ENCODE peak calls at places on chromosomes 3 and 15, in five cellular contexts. B is colonic mucosa, X is hepatocyte, E is cardiac muscle cell, K is right lobe of liver. J is an unnamed sample.

GRCh38 chr3:45174234-45174633 is 28.1 kb upstream of the CDCP1 start:
- DNase-seq in E (peak; percentile 66), X (no peak), B (no peak), K (no peak), J (no peak)

GRCh38 chr3:44954962-44955361 is 21.0 kb downstream of the ZDHHC3 start:
- DNase-seq in E (no peak), B (no peak), K (peak; percentile 67), X (peak; percentile 29), J (no peak)

GRCh38 chr3:126267169-126267975 is 87.0 kb upstream of the ALDH1L1 start:
- DNase-seq in B (peak; percentile 25), E (peak; percentile 93), X (peak; percentile 88), K (peak; percentile 78), J (peak; percentile 94)

GRCh38 chr3:55668359-55668758 is 181.3 kb upstream of the WNT5A start:
- DNase-seq in E (no peak), K (no peak), B (no peak), X (no peak), J (no peak)

GRCh38 chr3:108834551-108834950 is 12.0 kb downstream of the TRAT1 start:
- DNase-seq in K (no peak), B (no peak), E (no peak), X (no peak), J (no peak)

GRCh38 chr3:193944161-193944884 is 191.6 kb upstream of the HES1 start:
- DNase-seq in E (no peak), K (no peak), B (peak; percentile 15), X (no peak), J (no peak)

GRCh38 chr3:13110678-13111116 is 37.5 kb upstream of the IQSEC1 start:
- DNase-seq in K (peak; percentile 12), B (peak; percentile 59), X (peak; percentile 35), E (no peak), J (peak; percentile 82)

GRCh38 chr3:55893045-55893664 is 406.0 kb upstream of the WNT5A start:
- DNase-seq in B (no peak), K (no peak), E (no peak), X (no peak), J (no peak)

GRCh38 chr3:25511972-25512721 is 84.1 kb downstream of the RARB start:
- DNase-seq in B (no peak), K (no peak), X (no peak), E (no peak), J (no peak)

GRCh38 chr3:50276762-50277101 is 2.2 kb upstream of the LSMEM2 start:
- DNase-seq in B (no peak), K (no peak), X (no peak), E (no peak), J (no peak)

GRCh38 chr3:98784666-98785600 is 21.8 kb downstream of the ST3GAL6 start:
- DNase-seq in E (no peak), K (no peak), B (no peak), X (no peak), J (no peak)

GRCh38 chr3:156847746-156848339 is 21.7 kb downstream of the LEKR1 start:
- DNase-seq in K (no peak), B (no peak), E (no peak), X (no peak), J (no peak)

GRCh38 chr3:51934139-51934850 is 7.4 kb downstream of the RRP9 start:
- DNase-seq in B (no peak), K (no peak), X (no peak), E (no peak), J (no peak)

GRCh38 chr3:127102587-127102986 is 90.3 kb upstream of the PRR23E start:
- DNase-seq in E (no peak), K (no peak), B (no peak), X (no peak), J (no peak)

GRCh38 chr3:181623924-181624694 is 87.6 kb upstream of the SOX2 start:
- DNase-seq in B (no peak), X (peak; percentile 22), E (peak; percentile 6), K (no peak), J (no peak)

GRCh38 chr15:69576035-69576526 is 123.5 kb downstream of the RPLP1 start:
- DNase-seq in E (peak; percentile 34), B (peak; percentile 81), X (peak; percentile 45), K (peak; percentile 70), J (peak; percentile 74)

GRCh38 chr3:42662037-42662812 is 8.7 kb downstream of the ZBTB47 start:
- DNase-seq in K (no peak), X (no peak), B (no peak), E (no peak), J (peak; percentile 57)

GRCh38 chr3:191240432-191240831 is 41.4 kb downstream of the OSTN start:
- DNase-seq in X (no peak), B (no peak), E (no peak), K (no peak), J (no peak)

GRCh38 chr3:175041369-175041768 is 182.2 kb downstream of the NAALADL2 start:
- DNase-seq in B (no peak), E (no peak), X (no peak), K (no peak), J (no peak)

GRCh38 chr3:30596161-30596560 is 10.2 kb upstream of the TGFBR2 start:
- DNase-seq in B (no peak), E (no peak), X (peak; percentile 28), K (no peak), J (no peak)

GRCh38 chr3:8565376-8565775 is 63.8 kb downstream of the LMCD1 start:
- DNase-seq in E (no peak), K (no peak), B (no peak), X (no peak), J (no peak)

GRCh38 chr3:11566916-11567315 is 76.8 kb downstream of the VGLL4 start:
- DNase-seq in X (no peak), K (no peak), E (no peak), B (no peak), J (peak; percentile 43)

GRCh38 chr3:11565932-11566331 is 77.8 kb downstream of the VGLL4 start:
- DNase-seq in K (no peak), B (no peak), E (no peak), X (no peak), J (peak; percentile 42)

GRCh38 chr3:11565492-11565891 is 78.2 kb downstream of the VGLL4 start:
- DNase-seq in B (no peak), K (no peak), X (no peak), E (no peak), J (peak; percentile 46)

GRCh38 chr3:11567516-11568467 is 75.9 kb downstream of the VGLL4 start:
- DNase-seq in E (no peak), B (no peak), K (no peak), X (no peak), J (peak; percentile 65)

GRCh38 chr3:11566478-11566877 is 77.2 kb downstream of the VGLL4 start:
- DNase-seq in K (no peak), X (no peak), E (no peak), B (no peak), J (peak; percentile 40)
- H3K4me1 ChIP-seq in K (no peaks in the 10 kb centered on the region), X (peaks cover 11% of the 10 kb centered on the region), E (no peaks in the 10 kb centered on the region), B (no peaks in the 10 kb centered on the region), J (peaks cover 5% of the 10 kb centered on the region)

GRCh38 chr15:31362121-31362520 is 35.5 kb downstream of the KLF13 start:
- DNase-seq in X (no peak), E (no peak), K (no peak), B (no peak), J (no peak)
- H3K4me1 ChIP-seq in X (peaks cover 68% of the 10 kb centered on the region), E (peaks cover 86% of the 10 kb centered on the region), K (peaks cover 16% of the 10 kb centered on the region), B (peaks cover 64% of the 10 kb centered on the region), J (peaks cover 75% of the 10 kb centered on the region)

DNA sequence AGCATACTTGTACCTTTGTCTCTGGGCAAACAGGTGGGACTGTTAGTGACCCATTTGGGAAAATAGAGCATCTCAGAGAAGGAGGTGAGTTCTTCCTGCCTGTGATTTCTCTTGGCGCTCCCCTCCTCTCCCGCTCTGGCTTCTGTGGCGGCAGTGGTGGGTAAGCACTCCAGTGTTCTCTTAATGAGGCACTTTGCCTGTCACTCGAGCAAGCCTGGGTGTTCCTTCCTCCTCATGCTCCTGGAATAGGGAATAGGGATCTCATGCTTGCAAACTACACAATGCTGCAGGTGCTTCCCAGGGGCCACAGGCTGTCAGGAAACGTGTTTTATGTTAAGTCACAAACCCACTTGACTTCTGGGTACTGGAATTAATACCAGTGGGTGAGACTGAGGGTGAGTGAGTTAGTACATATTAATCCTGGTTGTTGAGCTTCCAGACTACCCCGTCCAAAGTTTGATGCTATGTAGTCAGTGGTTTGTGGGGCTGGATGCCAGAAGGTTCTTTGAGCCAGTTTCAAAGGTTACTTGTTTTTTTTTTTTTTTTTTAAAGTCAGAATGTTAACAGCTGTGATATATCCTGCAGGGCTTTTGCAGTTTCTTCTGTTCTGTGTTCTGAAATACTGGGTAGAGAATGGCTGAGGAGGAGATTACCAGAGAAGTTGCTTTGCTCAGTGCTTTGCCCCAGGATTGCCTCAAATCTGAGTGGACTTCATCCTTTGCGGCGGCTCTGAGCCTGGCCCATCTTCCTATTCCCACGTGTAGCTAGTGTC is 30.5 kb downstream of the EDEM1 start:
- DNase-seq in K (no peak), X (peak; percentile 35), E (peak; percentile 39), B (no peak), J (no peak)
- H3K4me1 ChIP-seq in K (no peaks in the 10 kb centered on the region), X (no peaks in the 10 kb centered on the region), E (no peaks in the 10 kb centered on the region), B (no peaks in the 10 kb centered on the region), J (peaks cover 17% of the 10 kb centered on the region)

DNA sequence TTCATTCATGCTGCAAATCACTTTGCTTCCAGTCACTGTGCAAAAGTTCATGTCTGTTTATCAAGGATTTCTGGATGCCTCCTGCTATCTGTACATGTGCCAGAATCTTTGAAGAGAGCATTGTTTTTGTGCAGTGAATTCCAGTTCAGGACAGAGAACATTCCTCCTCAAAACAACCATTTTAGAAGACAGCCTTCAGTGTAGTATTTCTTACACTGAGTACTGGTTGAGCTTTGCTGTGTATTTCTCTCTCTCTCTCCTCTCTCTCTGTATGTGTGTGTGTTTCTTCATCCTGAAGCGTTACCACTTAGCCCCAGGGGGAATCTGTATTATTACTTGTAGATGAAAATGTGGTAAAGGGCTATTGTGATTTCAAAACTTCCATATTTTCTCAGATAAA is 123.8 kb upstream of the CHL1 start:
- DNase-seq in B (no peak), X (no peak), E (no peak), K (no peak), J (no peak)
- H3K4me1 ChIP-seq in B (no peaks in the 10 kb centered on the region), X (no peaks in the 10 kb centered on the region), E (no peaks in the 10 kb centered on the region), K (no peaks in the 10 kb centered on the region), J (no peaks in the 10 kb centered on the region)

GRCh38 chr15:63194291-63194681 is 4.9 kb downstream of the RAB8B start:
- DNase-seq in K (no peak), X (no peak), B (no peak), E (no peak), J (no peak)

GRCh38 chr15:63189955-63190691 is 717 bp downstream of the RAB8B start:
- DNase-seq in E (no peak), B (peak; percentile 20), K (no peak), X (no peak), J (no peak)

GRCh38 chr15:63190993-63191392 is 1.6 kb downstream of the RAB8B start:
- DNase-seq in K (no peak), E (no peak), B (no peak), X (no peak), J (no peak)

GRCh38 chr15:63191895-63192603 is 2.6 kb downstream of the RAB8B start:
- DNase-seq in X (no peak), B (no peak), K (no peak), E (no peak), J (no peak)

DNA sequence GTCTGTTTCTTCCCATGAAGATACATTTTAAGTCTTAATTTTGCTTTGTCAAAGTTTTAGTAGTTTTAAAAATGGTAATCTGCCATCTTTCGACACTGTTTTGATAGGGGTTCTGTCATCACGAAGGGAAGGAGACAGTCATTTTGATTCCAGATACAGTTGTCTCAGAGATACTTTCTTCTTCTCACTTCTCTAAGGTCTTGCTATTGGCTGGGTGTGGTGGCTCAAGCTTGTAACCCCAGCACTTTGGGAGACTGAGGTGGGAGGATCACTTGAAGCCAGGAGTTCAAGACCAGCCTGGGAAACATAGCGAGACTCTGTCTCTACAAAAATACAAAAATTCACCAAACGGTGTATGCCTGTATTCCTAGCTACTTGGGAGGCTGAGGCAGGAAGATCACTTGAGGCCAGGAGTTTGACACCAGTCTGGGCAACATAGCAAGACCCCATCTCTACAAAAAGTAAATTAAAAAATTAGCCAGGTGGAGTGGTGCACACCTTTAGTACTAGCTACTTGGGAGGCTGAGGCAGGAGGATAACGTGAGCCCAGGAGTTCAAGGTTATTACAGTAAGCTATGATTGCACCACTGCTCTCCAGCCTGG is 3.3 kb downstream of the RAB8B start:
- DNase-seq in E (no peak), X (no peak), B (no peak), K (no peak), J (no peak)
- H3K4me1 ChIP-seq in E (peaks cover 17% of the 10 kb centered on the region), X (peaks cover 6% of the 10 kb centered on the region), B (no peaks in the 10 kb centered on the region), K (no peaks in the 10 kb centered on the region), J (peaks cover 7% of the 10 kb centered on the region)